ENCODE peak calls at places on chromosomes 16 and 17, in four cellular contexts. One of them, this sample, is unnamed.

GRCh38 chr17:70539172-70539924 is 370.0 kb downstream of the KCNJ2 start:
- DNase-seq in stomach: no peak
- DNase-seq in lower lobe of right lung: no peak
- DNase-seq in GM13976: no peak
- DNase-seq in this sample: no peak

GRCh38 chr16:66271074-66272060 is 95.1 kb upstream of the CDH5 start:
- DNase-seq in stomach: no peak
- DNase-seq in lower lobe of right lung: no peak
- DNase-seq in GM13976: no peak
- DNase-seq in this sample: no peak

GRCh38 chr17:5628262-5628661 is 44.0 kb upstream of the NLRP1 start:
- DNase-seq in stomach: no peak
- DNase-seq in lower lobe of right lung: no peak
- DNase-seq in GM13976: no peak
- DNase-seq in this sample: no peak

GRCh38 chr16:14015948-14016347 is 55.2 kb upstream of the MRTFB start:
- DNase-seq in stomach: no peak
- DNase-seq in lower lobe of right lung: peak
- DNase-seq in GM13976: no peak
- DNase-seq in this sample: no peak

GRCh38 chr17:2158011-2158410 is 103.1 kb downstream of the HIC1 start:
- DNase-seq in stomach: no peak
- DNase-seq in lower lobe of right lung: no peak
- DNase-seq in GM13976: no peak
- DNase-seq in this sample: no peak

GRCh38 chr17:40373324-40373723 is 8.8 kb upstream of the GJD3 start:
- DNase-seq in stomach: no peak
- DNase-seq in lower lobe of right lung: no peak
- DNase-seq in GM13976: no peak
- DNase-seq in this sample: no peak

GRCh38 chr17:79362996-79363305 is 247.9 kb downstream of the RBFOX3 start:
- DNase-seq in stomach: no peak
- DNase-seq in lower lobe of right lung: peak
- DNase-seq in GM13976: no peak
- DNase-seq in this sample: no peak

GRCh38 chr17:42227849-42228696 is 33.8 kb upstream of the GHDC start:
- DNase-seq in stomach: no peak
- DNase-seq in lower lobe of right lung: no peak
- DNase-seq in GM13976: no peak
- DNase-seq in this sample: no peak

GRCh38 chr16:75042423-75043174 is 43.8 kb downstream of the ZNRF1 start:
- DNase-seq in stomach: no peak
- DNase-seq in lower lobe of right lung: no peak
- DNase-seq in GM13976: no peak
- DNase-seq in this sample: no peak

GRCh38 chr16:87713469-87714229 is 52.1 kb downstream of the KLHDC4 start:
- DNase-seq in stomach: no peak
- DNase-seq in lower lobe of right lung: no peak
- DNase-seq in GM13976: no peak
- DNase-seq in this sample: no peak

GRCh38 chr17:73342549-73343167 is 30.9 kb upstream of the CDC42EP4 start:
- DNase-seq in stomach: no peak
- DNase-seq in lower lobe of right lung: no peak
- DNase-seq in GM13976: no peak
- DNase-seq in this sample: peak

GRCh38 chr16:3481696-3482658 is 13.3 kb downstream of the C16orf90 start:
- DNase-seq in stomach: no peak
- DNase-seq in lower lobe of right lung: no peak
- DNase-seq in GM13976: no peak
- DNase-seq in this sample: no peak

GRCh38 chr17:39670746-39671145 is 2.5 kb downstream of the PNMT start:
- DNase-seq in stomach: no peak
- DNase-seq in lower lobe of right lung: no peak
- DNase-seq in GM13976: no peak
- DNase-seq in this sample: peak

GRCh38 chr16:66605177-66605999 is 884 bp downstream of the CMTM3 start:
- DNase-seq in stomach: peak
- DNase-seq in lower lobe of right lung: peak
- DNase-seq in GM13976: peak
- DNase-seq in this sample: peak

GRCh38 chr17:20174588-20175265 is 165.6 kb downstream of the SPECC1 start:
- DNase-seq in stomach: peak
- DNase-seq in lower lobe of right lung: no peak
- DNase-seq in GM13976: no peak
- DNase-seq in this sample: peak

GRCh38 chr17:550041-550398 is 164.6 kb downstream of the VPS53 start:
- DNase-seq in stomach: no peak
- DNase-seq in lower lobe of right lung: no peak
- DNase-seq in GM13976: no peak
- DNase-seq in this sample: no peak

GRCh38 chr16:86406056-86406455 is 104.3 kb upstream of the FOXF1 start:
- DNase-seq in stomach: no peak
- DNase-seq in lower lobe of right lung: no peak
- DNase-seq in GM13976: no peak
- DNase-seq in this sample: no peak

GRCh38 chr16:2786061-2786825 is 1.1 kb downstream of the PRSS33 start:
- DNase-seq in stomach: no peak
- DNase-seq in lower lobe of right lung: peak
- DNase-seq in GM13976: no peak
- DNase-seq in this sample: peak

GRCh38 chr16:72388007-72388406 is 216.1 kb upstream of the PMFBP1 start:
- DNase-seq in stomach: no peak
- DNase-seq in lower lobe of right lung: no peak
- DNase-seq in GM13976: no peak
- DNase-seq in this sample: no peak

GRCh38 chr17:65389426-65389825 is 172.0 kb downstream of the AXIN2 start:
- DNase-seq in stomach: no peak
- DNase-seq in lower lobe of right lung: no peak
- DNase-seq in GM13976: no peak
- DNase-seq in this sample: no peak

GRCh38 chr17:48540213-48540612 is 4.7 kb downstream of the HOXB2 start:
- DNase-seq in stomach: no peak
- DNase-seq in lower lobe of right lung: no peak
- DNase-seq in GM13976: no peak
- DNase-seq in this sample: no peak

GRCh38 chr17:71325117-71325516 is 795.7 kb upstream of the SOX9 start:
- DNase-seq in stomach: no peak
- DNase-seq in lower lobe of right lung: no peak
- DNase-seq in GM13976: no peak
- DNase-seq in this sample: no peak

GRCh38 chr17:49210158-49211029 is at the start of the genes ABI3 and GNGT2:
- DNase-seq in stomach: peak
- DNase-seq in lower lobe of right lung: peak
- DNase-seq in GM13976: peak
- DNase-seq in this sample: no peak

GRCh38 chr16:66740010-66740409 is 11.4 kb downstream of the DYNC1LI2 start:
- DNase-seq in stomach: no peak
- DNase-seq in lower lobe of right lung: no peak
- DNase-seq in GM13976: peak
- DNase-seq in this sample: no peak

GRCh38 chr16:73219176-73219575 is 171.2 kb upstream of the ZFHX3 start:
- DNase-seq in stomach: no peak
- DNase-seq in lower lobe of right lung: no peak
- DNase-seq in GM13976: no peak
- DNase-seq in this sample: no peak

GRCh38 chr16:72895951-72896350 is 152.0 kb downstream of the ZFHX3 start:
- DNase-seq in stomach: no peak
- DNase-seq in lower lobe of right lung: no peak
- DNase-seq in GM13976: no peak
- DNase-seq in this sample: no peak

GRCh38 chr16:11034005-11034404 is 89.6 kb downstream of the CLEC16A start:
- DNase-seq in stomach: no peak
- DNase-seq in lower lobe of right lung: no peak
- DNase-seq in GM13976: no peak
- DNase-seq in this sample: no peak

GRCh38 chr16:77660311-77660710 is 62.0 kb upstream of the NUDT7 start:
- DNase-seq in stomach: no peak
- DNase-seq in lower lobe of right lung: no peak
- DNase-seq in GM13976: no peak
- DNase-seq in this sample: peak

GRCh38 chr16:72066747-72067146 is 3.7 kb downstream of the HPR start:
- DNase-seq in stomach: no peak
- DNase-seq in lower lobe of right lung: no peak
- DNase-seq in GM13976: peak
- DNase-seq in this sample: peak

DNA sequence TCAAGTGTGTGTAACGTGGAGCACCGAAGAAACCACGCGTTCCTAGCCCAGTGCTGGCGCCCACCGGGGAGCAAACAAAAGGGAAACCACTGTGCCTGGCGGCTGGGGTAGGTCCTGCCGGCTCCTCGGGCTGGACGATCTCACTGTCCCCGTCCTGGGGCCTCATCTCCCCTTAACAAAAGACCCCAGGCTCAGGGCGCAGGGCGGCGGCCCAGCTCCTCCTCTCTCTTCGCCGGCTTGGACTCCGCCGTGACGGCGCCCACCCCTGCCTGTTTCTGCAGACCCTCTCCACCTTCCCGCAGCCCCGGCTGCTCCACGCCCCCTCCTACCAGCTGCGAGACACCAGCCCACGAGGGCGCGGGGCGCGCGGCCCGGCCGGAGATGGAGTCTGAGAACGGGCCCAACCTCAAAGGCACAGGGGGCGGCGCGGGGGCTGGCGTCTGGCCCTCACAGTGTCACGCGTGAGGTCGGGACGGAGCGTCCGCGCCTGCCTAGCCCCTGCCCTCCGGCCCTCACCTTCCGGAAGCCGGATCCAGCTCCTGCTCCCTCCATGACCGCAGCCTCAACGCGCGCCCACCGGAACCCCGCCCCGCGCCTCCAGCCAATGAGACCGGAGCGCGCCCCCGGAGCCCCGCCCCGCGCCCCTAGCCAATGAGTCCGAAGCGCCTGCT is at the start of gene CENPX:
- DNase-seq in stomach: no peak
- DNase-seq in lower lobe of right lung: no peak
- DNase-seq in GM13976: no peak
- DNase-seq in this sample: no peak
- TF ChIP-seq CTCF in stomach: no peak
- TF ChIP-seq CTCF in lower lobe of right lung: no peak
- TF ChIP-seq CTCF in GM13976: no peak
- TF ChIP-seq CTCF in this sample: no peak

GRCh38 chr16:82368041-82368440 is 198.0 kb upstream of the MPHOSPH6 start:
- DNase-seq in stomach: peak
- DNase-seq in lower lobe of right lung: no peak
- DNase-seq in GM13976: peak
- DNase-seq in this sample: peak
- TF ChIP-seq CTCF in stomach: peak
- TF ChIP-seq CTCF in lower lobe of right lung: peak
- TF ChIP-seq CTCF in GM13976: no peak
- TF ChIP-seq CTCF in this sample: no peak

GRCh38 chr17:36760425-36760824 is 159.0 kb downstream of the MRM1 start:
- DNase-seq in stomach: no peak
- DNase-seq in lower lobe of right lung: no peak
- DNase-seq in GM13976: no peak
- DNase-seq in this sample: no peak

GRCh38 chr17:36752096-36752888 is 150.9 kb downstream of the MRM1 start:
- DNase-seq in stomach: no peak
- DNase-seq in lower lobe of right lung: peak
- DNase-seq in GM13976: no peak
- DNase-seq in this sample: no peak

GRCh38 chr17:36756695-36757094 is 155.3 kb downstream of the MRM1 start:
- DNase-seq in stomach: no peak
- DNase-seq in lower lobe of right lung: no peak
- DNase-seq in GM13976: no peak
- DNase-seq in this sample: no peak

GRCh38 chr17:36750316-36750885 is 149.0 kb downstream of the MRM1 start:
- DNase-seq in stomach: no peak
- DNase-seq in lower lobe of right lung: peak
- DNase-seq in GM13976: no peak
- DNase-seq in this sample: no peak

GRCh38 chr17:36755586-36755985 is 154.2 kb downstream of the MRM1 start:
- DNase-seq in stomach: no peak
- DNase-seq in lower lobe of right lung: peak
- DNase-seq in GM13976: peak
- DNase-seq in this sample: peak
- TF ChIP-seq CTCF in stomach: no peak
- TF ChIP-seq CTCF in lower lobe of right lung: peak
- TF ChIP-seq CTCF in GM13976: peak
- TF ChIP-seq CTCF in this sample: peak

DNA sequence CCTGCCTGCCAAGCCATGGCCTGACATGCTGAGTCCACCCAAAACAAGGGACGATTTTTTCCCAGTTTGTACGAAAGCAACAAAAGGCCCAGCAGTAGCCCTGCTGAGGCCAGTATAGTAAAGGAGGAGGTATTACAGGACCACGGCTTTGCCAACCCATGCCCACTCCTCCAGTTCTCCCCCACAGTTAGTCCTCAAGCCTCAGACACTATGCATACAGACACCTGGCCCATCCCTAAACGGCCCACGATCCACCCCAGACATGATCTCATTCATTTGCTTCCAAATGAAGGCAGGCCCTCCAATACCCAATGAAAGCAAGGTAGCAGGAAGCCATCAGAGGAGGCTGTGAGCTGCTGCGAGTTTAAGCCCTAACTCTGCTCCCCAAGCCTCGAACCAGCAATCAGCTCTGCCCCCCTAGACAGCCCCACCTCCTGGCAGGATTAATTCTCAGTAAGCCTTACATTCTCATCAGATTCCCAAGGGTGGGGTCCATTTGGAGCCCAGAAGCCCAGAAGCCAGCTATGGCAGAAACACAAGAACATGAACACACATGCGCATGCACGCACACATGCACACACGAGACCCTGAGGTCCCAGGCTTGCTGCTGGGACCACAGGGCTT is 4.9 kb downstream of the HDAC5 start:
- DNase-seq in stomach: no peak
- DNase-seq in lower lobe of right lung: no peak
- DNase-seq in GM13976: no peak
- DNase-seq in this sample: no peak
- TF ChIP-seq CTCF in stomach: no peak
- TF ChIP-seq CTCF in lower lobe of right lung: no peak
- TF ChIP-seq CTCF in GM13976: no peak
- TF ChIP-seq CTCF in this sample: no peak

GRCh38 chr16:52643006-52643405 is 96.1 kb upstream of the TOX3 start:
- DNase-seq in stomach: no peak
- DNase-seq in lower lobe of right lung: no peak
- DNase-seq in GM13976: no peak
- DNase-seq in this sample: no peak
- TF ChIP-seq CTCF in stomach: no peak
- TF ChIP-seq CTCF in lower lobe of right lung: no peak
- TF ChIP-seq CTCF in GM13976: no peak
- TF ChIP-seq CTCF in this sample: no peak

GRCh38 chr17:58254803-58255202 is 16.4 kb downstream of the LPO start:
- DNase-seq in stomach: no peak
- DNase-seq in lower lobe of right lung: no peak
- DNase-seq in GM13976: no peak
- DNase-seq in this sample: peak
- TF ChIP-seq CTCF in stomach: no peak
- TF ChIP-seq CTCF in lower lobe of right lung: no peak
- TF ChIP-seq CTCF in GM13976: no peak
- TF ChIP-seq CTCF in this sample: no peak

GRCh38 chr17:80894439-80894721 is 97.3 kb upstream of the CHMP6 start:
- DNase-seq in stomach: no peak
- DNase-seq in lower lobe of right lung: no peak
- DNase-seq in GM13976: no peak
- DNase-seq in this sample: no peak
- TF ChIP-seq CTCF in stomach: no peak
- TF ChIP-seq CTCF in lower lobe of right lung: no peak
- TF ChIP-seq CTCF in GM13976: no peak
- TF ChIP-seq CTCF in this sample: no peak